ENCODE peak calls at places on chromosome 15, in seven cellular contexts. C, U, V, K, I, H and Z are unnamed samples.

GRCh38 chr15:63553388-63553791 is 43.8 kb upstream of the FBXL22 start:
- DNase-seq in C (no peak), U (no peak), V (no peak), K (no peak), I (no peak), H (no peak), Z (peak)

GRCh38 chr15:60815321-60815720 is 336.4 kb upstream of the ICE2 start:
- DNase-seq in C (no peak), U (no peak), V (no peak), K (no peak), I (no peak), H (no peak), Z (no peak)

GRCh38 chr15:78265752-78266224 is 1.4 kb downstream of the DNAJA4 start:
- DNase-seq in C (no peak), U (no peak), V (no peak), K (no peak), I (no peak), H (no peak), Z (peak)

GRCh38 chr15:72902245-72902928 is 118.8 kb upstream of the ADPGK start:
- DNase-seq in C (no peak), U (no peak), V (no peak), K (no peak), I (no peak), H (no peak), Z (peak)

GRCh38 chr15:33453761-33454160 is 143.0 kb downstream of the RYR3 start:
- DNase-seq in C (no peak), U (no peak), V (no peak), K (no peak), I (no peak), H (no peak), Z (no peak)

GRCh38 chr15:29859981-29860745 is 37.9 kb upstream of the TJP1 start:
- DNase-seq in C (no peak), U (no peak), V (no peak), K (no peak), I (no peak), H (no peak), Z (no peak)

GRCh38 chr15:45618813-45619212 is 16.0 kb upstream of the SQOR start:
- DNase-seq in C (peak), U (no peak), V (no peak), K (no peak), I (no peak), H (no peak), Z (no peak)

GRCh38 chr15:85580914-85581313 is 200.5 kb downstream of the AKAP13 start:
- DNase-seq in C (no peak), U (no peak), V (no peak), K (no peak), I (no peak), H (no peak), Z (no peak)

GRCh38 chr15:55434989-55435825 is 26.9 kb downstream of the PIERCE2 start:
- DNase-seq in C (peak), U (peak), V (peak), K (peak), I (peak), H (no peak), Z (peak)

GRCh38 chr15:64224508-64224907 is 61.7 kb upstream of the PPIB start:
- DNase-seq in C (peak), U (no peak), V (peak), K (no peak), I (no peak), H (no peak), Z (peak)

GRCh38 chr15:33934396-33934795 is 33.9 kb upstream of the CHRM5 start:
- DNase-seq in C (no peak), U (no peak), V (no peak), K (no peak), I (no peak), H (no peak), Z (no peak)

GRCh38 chr15:36914962-36915808 is 185.2 kb downstream of the MEIS2 start:
- DNase-seq in C (no peak), U (no peak), V (no peak), K (no peak), I (no peak), H (no peak), Z (no peak)

GRCh38 chr15:63598467-63599400 is 1.5 kb downstream of the FBXL22 start:
- DNase-seq in C (peak), U (no peak), V (peak), K (no peak), I (no peak), H (no peak), Z (no peak)

GRCh38 chr15:59609730-59610712 is 1.6 kb upstream of the GCNT3 start:
- DNase-seq in C (no peak), U (no peak), V (no peak), K (no peak), I (no peak), H (no peak), Z (no peak)

GRCh38 chr15:88238618-88239430 is 17.7 kb downstream of the NTRK3 start:
- DNase-seq in C (no peak), U (no peak), V (no peak), K (no peak), I (no peak), H (no peak), Z (no peak)

GRCh38 chr15:64636541-64636940 is 138.8 kb downstream of the RBPMS2 start:
- DNase-seq in C (no peak), U (no peak), V (no peak), K (no peak), I (no peak), H (no peak), Z (no peak)

GRCh38 chr15:77988386-77989301 is 88.9 kb downstream of the TBC1D2B start:
- DNase-seq in C (no peak), U (no peak), V (no peak), K (no peak), I (no peak), H (no peak), Z (no peak)

GRCh38 chr15:79595995-79596622 is 164.0 kb downstream of the MINAR1 start:
- DNase-seq in C (peak), U (peak), V (peak), K (peak), I (peak), H (peak), Z (peak)

GRCh38 chr15:51576451-51576850 is 46.1 kb downstream of the DMXL2 start:
- DNase-seq in C (no peak), U (no peak), V (no peak), K (no peak), I (no peak), H (no peak), Z (peak)

GRCh38 chr15:56339594-56339993 is 25.6 kb upstream of the TEX9 start:
- DNase-seq in C (no peak), U (no peak), V (no peak), K (no peak), I (no peak), H (no peak), Z (no peak)

DNA sequence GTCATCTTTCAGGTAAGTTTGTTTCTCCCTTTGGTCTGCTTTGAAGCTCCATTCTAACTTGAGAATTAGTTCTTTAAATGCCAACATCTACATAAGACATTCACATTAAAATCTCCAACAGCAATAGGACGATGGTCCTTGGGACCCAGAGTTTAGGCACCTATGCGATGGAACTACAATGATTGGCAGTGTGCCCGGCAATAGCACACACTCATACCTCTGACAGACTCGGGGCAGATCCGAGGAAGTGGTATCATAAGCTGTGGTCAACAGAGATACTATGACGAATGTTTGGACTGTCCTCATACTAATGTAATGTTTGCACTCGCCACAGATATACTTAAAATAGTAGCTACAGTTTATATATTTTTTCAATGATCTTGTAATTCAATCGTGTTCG is 34.2 kb upstream of the NR2F2 start:
- DNase-seq in C (no peak), U (no peak), V (no peak), K (no peak), I (no peak), H (no peak), Z (no peak)
- TF ChIP-seq JUND in C (no peak), U (no peak), V (no peak), K (no peak), I (no peak), H (no peak), Z (no peak)

DNA sequence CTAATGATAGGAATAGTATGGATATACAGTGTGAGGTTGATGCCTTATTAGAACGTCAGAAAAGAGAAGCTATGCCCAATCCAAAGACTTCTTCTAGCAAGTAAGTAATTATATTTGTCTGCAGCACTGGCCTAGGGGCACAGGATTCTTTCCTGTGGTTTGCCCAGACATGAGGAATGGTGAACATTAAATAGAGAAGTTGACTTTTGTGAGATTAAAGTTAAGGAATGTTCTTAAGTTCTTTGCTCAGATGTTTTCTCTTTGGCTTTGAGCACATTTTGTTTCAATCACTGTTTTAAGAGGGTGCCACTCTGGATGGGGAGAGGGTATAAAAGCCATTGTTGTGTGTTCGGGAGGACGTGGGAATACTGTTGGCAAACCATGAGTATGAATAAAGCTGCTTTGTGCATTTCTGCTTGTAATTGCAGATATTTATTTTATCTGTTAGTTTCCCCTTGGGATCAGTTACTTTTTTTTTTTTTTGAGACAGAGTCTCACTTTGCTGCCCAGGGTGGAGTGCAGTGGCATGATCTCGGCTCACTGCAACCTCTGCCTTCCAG is 8.3 kb downstream of the KIF23 start:
- DNase-seq in C (no peak), U (no peak), V (no peak), K (no peak), I (no peak), H (no peak), Z (peak)
- TF ChIP-seq JUND in C (no peak), U (no peak), V (no peak), K (no peak), I (no peak), H (no peak), Z (peak)

GRCh38 chr15:66908503-66909095 is 156.8 kb upstream of the SMAD3 start:
- DNase-seq in C (no peak), U (no peak), V (no peak), K (no peak), I (no peak), H (no peak), Z (no peak)

GRCh38 chr15:66907826-66908502 is 157.4 kb upstream of the SMAD3 start:
- DNase-seq in C (no peak), U (no peak), V (peak), K (no peak), I (no peak), H (peak), Z (no peak)

GRCh38 chr15:66906660-66907059 is 158.7 kb upstream of the SMAD3 start:
- DNase-seq in C (no peak), U (no peak), V (no peak), K (no peak), I (no peak), H (no peak), Z (no peak)

GRCh38 chr15:66905185-66905584 is 160.2 kb upstream of the SMAD3 start:
- DNase-seq in C (no peak), U (no peak), V (no peak), K (no peak), I (no peak), H (no peak), Z (no peak)

GRCh38 chr15:66905954-66906353 is 159.4 kb upstream of the SMAD3 start:
- DNase-seq in C (no peak), U (no peak), V (no peak), K (no peak), I (no peak), H (no peak), Z (peak)
- TF ChIP-seq JUND in C (no peak), U (no peak), V (no peak), K (no peak), I (no peak), H (no peak), Z (no peak)

DNA sequence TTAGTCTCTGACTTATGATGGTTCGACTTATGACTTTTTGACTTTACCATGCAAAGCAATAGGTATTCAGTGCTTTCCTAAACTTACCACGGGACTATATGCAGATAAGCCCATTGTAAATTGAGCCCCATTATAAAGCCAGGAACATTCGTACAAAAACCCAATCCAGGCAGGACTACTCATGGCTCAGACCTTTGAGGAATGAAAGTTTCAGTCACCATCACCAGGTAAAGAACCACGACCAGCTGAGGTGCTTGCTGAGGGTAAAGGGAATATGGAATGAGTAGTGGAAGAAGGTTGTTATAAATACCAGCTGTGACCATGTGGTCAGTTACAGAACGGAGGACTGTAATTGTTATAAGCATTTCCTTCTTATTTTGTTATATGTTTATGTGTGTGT is 54.9 kb upstream of the BNC1 start:
- DNase-seq in C (no peak), U (no peak), V (no peak), K (no peak), I (no peak), H (no peak), Z (no peak)
- TF ChIP-seq JUND in C (no peak), U (no peak), V (no peak), K (no peak), I (no peak), H (no peak), Z (no peak)